ENCODE peak calls at places on chromosome 2, in eight cellular contexts. One of them, this sample, is unnamed.

GRCh38 chr2:53610260-53610659 is 157.3 kb upstream of the CHAC2 start:
- DNase-seq in cardiac fibroblast: no peak
- DNase-seq in AG10803: no peak
- DNase-seq in mesothelial cell of epicardium: no peak
- DNase-seq in AG04449: no peak
- DNase-seq in astrocyte of the spinal cord: no peak
- DNase-seq in RWPE1: no peak
- DNase-seq in left ventricle myocardium inferior: no peak
- DNase-seq in this sample: no peak

GRCh38 chr2:230319211-230319862 is 7.7 kb upstream of the SP140L start:
- DNase-seq in cardiac fibroblast: no peak
- DNase-seq in AG10803: no peak
- DNase-seq in mesothelial cell of epicardium: no peak
- DNase-seq in AG04449: no peak
- DNase-seq in astrocyte of the spinal cord: no peak
- DNase-seq in RWPE1: no peak
- DNase-seq in left ventricle myocardium inferior: no peak
- DNase-seq in this sample: no peak

GRCh38 chr2:105380432-105381118 is 18.3 kb downstream of the FHL2 start:
- DNase-seq in cardiac fibroblast: peak; percentile 81
- DNase-seq in AG10803: no peak
- DNase-seq in mesothelial cell of epicardium: no peak
- DNase-seq in AG04449: no peak
- DNase-seq in astrocyte of the spinal cord: no peak
- DNase-seq in RWPE1: no peak
- DNase-seq in left ventricle myocardium inferior: no peak
- DNase-seq in this sample: no peak

GRCh38 chr2:30359644-30360167 is 87.3 kb upstream of the LCLAT1 start:
- DNase-seq in cardiac fibroblast: peak; percentile 91
- DNase-seq in AG10803: peak; percentile 81
- DNase-seq in mesothelial cell of epicardium: no peak
- DNase-seq in AG04449: no peak
- DNase-seq in astrocyte of the spinal cord: peak; percentile 14
- DNase-seq in RWPE1: no peak
- DNase-seq in left ventricle myocardium inferior: peak; percentile 85
- DNase-seq in this sample: peak; percentile 38

GRCh38 chr2:131038258-131039100 is 54.8 kb downstream of the FAM168B start:
- DNase-seq in cardiac fibroblast: no peak
- DNase-seq in AG10803: no peak
- DNase-seq in mesothelial cell of epicardium: peak; percentile 26
- DNase-seq in AG04449: no peak
- DNase-seq in astrocyte of the spinal cord: no peak
- DNase-seq in RWPE1: no peak
- DNase-seq in left ventricle myocardium inferior: no peak
- DNase-seq in this sample: no peak

GRCh38 chr2:2010266-2010665 is 266.0 kb upstream of the PXDN start:
- DNase-seq in cardiac fibroblast: no peak
- DNase-seq in AG10803: no peak
- DNase-seq in mesothelial cell of epicardium: no peak
- DNase-seq in AG04449: no peak
- DNase-seq in astrocyte of the spinal cord: no peak
- DNase-seq in RWPE1: no peak
- DNase-seq in left ventricle myocardium inferior: no peak
- DNase-seq in this sample: no peak

GRCh38 chr2:20186078-20186854 is 38.7 kb downstream of the SDC1 start:
- DNase-seq in cardiac fibroblast: peak; percentile 18
- DNase-seq in AG10803: no peak
- DNase-seq in mesothelial cell of epicardium: no peak
- DNase-seq in AG04449: no peak
- DNase-seq in astrocyte of the spinal cord: peak; percentile 75
- DNase-seq in RWPE1: no peak
- DNase-seq in left ventricle myocardium inferior: no peak
- DNase-seq in this sample: peak; percentile 67

GRCh38 chr2:207711750-207712487 is 479 bp downstream of the CCNYL1 start:
- DNase-seq in cardiac fibroblast: peak; percentile 60
- DNase-seq in AG10803: peak; percentile 28
- DNase-seq in mesothelial cell of epicardium: no peak
- DNase-seq in AG04449: no peak
- DNase-seq in astrocyte of the spinal cord: peak; percentile 47
- DNase-seq in RWPE1: peak; percentile 59
- DNase-seq in left ventricle myocardium inferior: peak; percentile 55
- DNase-seq in this sample: no peak

GRCh38 chr2:85175369-85176299 is 42.4 kb downstream of the TCF7L1 start:
- DNase-seq in cardiac fibroblast: peak; percentile 41
- DNase-seq in AG10803: peak; percentile 61
- DNase-seq in mesothelial cell of epicardium: no peak
- DNase-seq in AG04449: no peak
- DNase-seq in astrocyte of the spinal cord: peak; percentile 73
- DNase-seq in RWPE1: no peak
- DNase-seq in left ventricle myocardium inferior: no peak
- DNase-seq in this sample: no peak

GRCh38 chr2:219803294-219803693 is 175.9 kb downstream of the SLC4A3 start:
- DNase-seq in cardiac fibroblast: peak; percentile 1
- DNase-seq in AG10803: peak; percentile 37
- DNase-seq in mesothelial cell of epicardium: no peak
- DNase-seq in AG04449: no peak
- DNase-seq in astrocyte of the spinal cord: peak; percentile 72
- DNase-seq in RWPE1: no peak
- DNase-seq in left ventricle myocardium inferior: no peak
- DNase-seq in this sample: peak; percentile 89

GRCh38 chr2:157055660-157056199 is 201.8 kb upstream of the GALNT5 start:
- DNase-seq in cardiac fibroblast: peak; percentile 70
- DNase-seq in AG10803: peak; percentile 27
- DNase-seq in mesothelial cell of epicardium: no peak
- DNase-seq in AG04449: no peak
- DNase-seq in astrocyte of the spinal cord: peak; percentile 71
- DNase-seq in RWPE1: peak; percentile 9
- DNase-seq in left ventricle myocardium inferior: no peak
- DNase-seq in this sample: no peak

GRCh38 chr2:106062627-106063026 is 131.5 kb downstream of the UXS1 start:
- DNase-seq in cardiac fibroblast: no peak
- DNase-seq in AG10803: no peak
- DNase-seq in mesothelial cell of epicardium: no peak
- DNase-seq in AG04449: no peak
- DNase-seq in astrocyte of the spinal cord: no peak
- DNase-seq in RWPE1: no peak
- DNase-seq in left ventricle myocardium inferior: peak; percentile 56
- DNase-seq in this sample: no peak

GRCh38 chr2:238117199-238118154 is 17.3 kb downstream of the ESPNL start:
- DNase-seq in cardiac fibroblast: no peak
- DNase-seq in AG10803: peak; percentile 38
- DNase-seq in mesothelial cell of epicardium: no peak
- DNase-seq in AG04449: no peak
- DNase-seq in astrocyte of the spinal cord: no peak
- DNase-seq in RWPE1: no peak
- DNase-seq in left ventricle myocardium inferior: peak; percentile 8
- DNase-seq in this sample: no peak

GRCh38 chr2:112343827-112344585 is 68.6 kb downstream of the ZC3H6 start:
- DNase-seq in cardiac fibroblast: peak; percentile 19
- DNase-seq in AG10803: peak; percentile 35
- DNase-seq in mesothelial cell of epicardium: no peak
- DNase-seq in AG04449: no peak
- DNase-seq in astrocyte of the spinal cord: no peak
- DNase-seq in RWPE1: no peak
- DNase-seq in left ventricle myocardium inferior: no peak
- DNase-seq in this sample: no peak

GRCh38 chr2:3399829-3400228 is 20.3 kb downstream of the TRAPPC12 start:
- DNase-seq in cardiac fibroblast: peak; percentile 8
- DNase-seq in AG10803: peak; percentile 12
- DNase-seq in mesothelial cell of epicardium: no peak
- DNase-seq in AG04449: no peak
- DNase-seq in astrocyte of the spinal cord: no peak
- DNase-seq in RWPE1: no peak
- DNase-seq in left ventricle myocardium inferior: peak; percentile 76
- DNase-seq in this sample: no peak

GRCh38 chr2:236782938-236783337 is 213.3 kb downstream of the ACKR3 start:
- DNase-seq in cardiac fibroblast: no peak
- DNase-seq in AG10803: peak; percentile 64
- DNase-seq in mesothelial cell of epicardium: no peak
- DNase-seq in AG04449: no peak
- DNase-seq in astrocyte of the spinal cord: peak; percentile 88
- DNase-seq in RWPE1: no peak
- DNase-seq in left ventricle myocardium inferior: no peak
- DNase-seq in this sample: peak; percentile 58

GRCh38 chr2:38444247-38444646 is 67.2 kb upstream of the ATL2 start:
- DNase-seq in cardiac fibroblast: no peak
- DNase-seq in AG10803: peak; percentile 13
- DNase-seq in mesothelial cell of epicardium: no peak
- DNase-seq in AG04449: peak; percentile 31
- DNase-seq in astrocyte of the spinal cord: peak; percentile 86
- DNase-seq in RWPE1: peak; percentile 51
- DNase-seq in left ventricle myocardium inferior: no peak
- DNase-seq in this sample: no peak

GRCh38 chr2:121288454-121289231 is 3.6 kb upstream of the TFCP2L1 start:
- DNase-seq in cardiac fibroblast: no peak
- DNase-seq in AG10803: no peak
- DNase-seq in mesothelial cell of epicardium: no peak
- DNase-seq in AG04449: no peak
- DNase-seq in astrocyte of the spinal cord: no peak
- DNase-seq in RWPE1: no peak
- DNase-seq in left ventricle myocardium inferior: no peak
- DNase-seq in this sample: no peak

GRCh38 chr2:69945447-69945846 is 16.0 kb downstream of the ASPRV1 start:
- DNase-seq in cardiac fibroblast: no peak
- DNase-seq in AG10803: no peak
- DNase-seq in mesothelial cell of epicardium: no peak
- DNase-seq in AG04449: no peak
- DNase-seq in astrocyte of the spinal cord: no peak
- DNase-seq in RWPE1: peak; percentile 86
- DNase-seq in left ventricle myocardium inferior: no peak
- DNase-seq in this sample: no peak

GRCh38 chr2:16746329-16746728 is 80.7 kb upstream of the CYRIA start:
- DNase-seq in cardiac fibroblast: no peak
- DNase-seq in AG10803: no peak
- DNase-seq in mesothelial cell of epicardium: no peak
- DNase-seq in AG04449: no peak
- DNase-seq in astrocyte of the spinal cord: no peak
- DNase-seq in RWPE1: no peak
- DNase-seq in left ventricle myocardium inferior: no peak
- DNase-seq in this sample: no peak

GRCh38 chr2:223674998-223675609 is 72.9 kb upstream of the SCG2 start:
- DNase-seq in cardiac fibroblast: peak; percentile 67
- DNase-seq in AG10803: peak; percentile 29
- DNase-seq in mesothelial cell of epicardium: no peak
- DNase-seq in AG04449: no peak
- DNase-seq in astrocyte of the spinal cord: peak; percentile 51
- DNase-seq in RWPE1: peak; percentile 54
- DNase-seq in left ventricle myocardium inferior: no peak
- DNase-seq in this sample: peak; percentile 38

GRCh38 chr2:28193552-28194383 is 198.9 kb upstream of the FOSL2 start:
- DNase-seq in cardiac fibroblast: no peak
- DNase-seq in AG10803: peak; percentile 13
- DNase-seq in mesothelial cell of epicardium: no peak
- DNase-seq in AG04449: no peak
- DNase-seq in astrocyte of the spinal cord: no peak
- DNase-seq in RWPE1: no peak
- DNase-seq in left ventricle myocardium inferior: no peak
- DNase-seq in this sample: no peak

GRCh38 chr2:121707344-121707919 is 29.2 kb downstream of the NIFK start:
- DNase-seq in cardiac fibroblast: no peak
- DNase-seq in AG10803: no peak
- DNase-seq in mesothelial cell of epicardium: no peak
- DNase-seq in AG04449: no peak
- DNase-seq in astrocyte of the spinal cord: no peak
- DNase-seq in RWPE1: no peak
- DNase-seq in left ventricle myocardium inferior: no peak
- DNase-seq in this sample: no peak

GRCh38 chr2:142682528-142682927 is 194.9 kb upstream of the KYNU start:
- DNase-seq in cardiac fibroblast: peak; percentile 41
- DNase-seq in AG10803: peak; percentile 1
- DNase-seq in mesothelial cell of epicardium: no peak
- DNase-seq in AG04449: no peak
- DNase-seq in astrocyte of the spinal cord: peak; percentile 40
- DNase-seq in RWPE1: peak; percentile 2
- DNase-seq in left ventricle myocardium inferior: no peak
- DNase-seq in this sample: no peak
- TF ChIP-seq CTCF in cardiac fibroblast: peak; percentile 29
- TF ChIP-seq CTCF in AG10803: peak; percentile 33
- TF ChIP-seq CTCF in mesothelial cell of epicardium: no peak
- TF ChIP-seq CTCF in AG04449: no peak
- TF ChIP-seq CTCF in astrocyte of the spinal cord: peak; percentile 13
- TF ChIP-seq CTCF in RWPE1: no peak
- TF ChIP-seq CTCF in left ventricle myocardium inferior: no peak
- TF ChIP-seq CTCF in this sample: no peak

DNA sequence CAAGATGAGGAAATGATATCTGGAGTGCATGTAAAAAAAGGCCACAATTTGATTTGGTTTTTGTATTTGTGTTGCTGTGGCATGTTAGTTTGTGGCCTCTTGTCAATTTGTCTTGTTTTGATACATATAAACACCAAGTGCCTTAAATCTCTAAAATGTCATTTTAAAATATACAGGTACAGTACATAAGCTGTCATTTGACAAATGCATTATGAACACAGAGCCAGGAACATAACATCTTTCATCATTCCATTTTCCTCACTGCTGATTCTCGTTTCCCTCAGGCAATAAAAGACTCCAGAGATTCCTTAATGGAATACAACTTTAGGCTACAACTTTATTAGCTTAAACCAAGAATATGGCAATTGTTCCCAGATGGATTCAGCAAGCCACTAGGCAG is 217.5 kb downstream of the ZNF804A start:
- DNase-seq in cardiac fibroblast: no peak
- DNase-seq in AG10803: no peak
- DNase-seq in mesothelial cell of epicardium: no peak
- DNase-seq in AG04449: no peak
- DNase-seq in astrocyte of the spinal cord: no peak
- DNase-seq in RWPE1: no peak
- DNase-seq in left ventricle myocardium inferior: no peak
- DNase-seq in this sample: no peak
- TF ChIP-seq CTCF in cardiac fibroblast: no peak
- TF ChIP-seq CTCF in AG10803: no peak
- TF ChIP-seq CTCF in mesothelial cell of epicardium: no peak
- TF ChIP-seq CTCF in AG04449: no peak
- TF ChIP-seq CTCF in astrocyte of the spinal cord: no peak
- TF ChIP-seq CTCF in RWPE1: no peak
- TF ChIP-seq CTCF in left ventricle myocardium inferior: no peak
- TF ChIP-seq CTCF in this sample: no peak

DNA sequence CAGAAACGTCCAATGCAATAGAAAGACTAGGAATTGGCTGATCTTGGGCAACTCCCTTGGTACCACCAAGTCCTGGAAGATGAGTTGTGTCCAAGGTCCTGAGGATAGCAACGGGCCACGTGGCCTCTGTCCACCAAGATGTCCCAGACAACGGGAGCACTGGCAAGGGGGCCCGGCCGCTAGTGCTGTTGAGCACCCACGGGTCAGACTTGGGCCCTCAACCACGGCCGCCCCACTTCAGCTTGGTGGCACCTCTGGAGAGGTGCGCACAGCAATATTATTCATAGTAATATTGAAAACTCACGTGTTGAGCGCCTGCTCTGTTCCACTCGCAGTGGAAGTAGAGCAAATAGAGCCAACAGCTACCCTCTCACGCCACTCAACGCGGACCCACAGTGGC is 19.0 kb downstream of the PASK start:
- DNase-seq in cardiac fibroblast: no peak
- DNase-seq in AG10803: no peak
- DNase-seq in mesothelial cell of epicardium: no peak
- DNase-seq in AG04449: no peak
- DNase-seq in astrocyte of the spinal cord: no peak
- DNase-seq in RWPE1: no peak
- DNase-seq in left ventricle myocardium inferior: no peak
- DNase-seq in this sample: no peak
- TF ChIP-seq CTCF in cardiac fibroblast: no peak
- TF ChIP-seq CTCF in AG10803: no peak
- TF ChIP-seq CTCF in mesothelial cell of epicardium: no peak
- TF ChIP-seq CTCF in AG04449: no peak
- TF ChIP-seq CTCF in astrocyte of the spinal cord: no peak
- TF ChIP-seq CTCF in RWPE1: no peak
- TF ChIP-seq CTCF in left ventricle myocardium inferior: no peak
- TF ChIP-seq CTCF in this sample: no peak

GRCh38 chr2:98282109-98282508 is 64.1 kb upstream of the CNGA3 start:
- DNase-seq in cardiac fibroblast: no peak
- DNase-seq in AG10803: peak; percentile 1
- DNase-seq in mesothelial cell of epicardium: no peak
- DNase-seq in AG04449: no peak
- DNase-seq in astrocyte of the spinal cord: peak; percentile 23
- DNase-seq in RWPE1: no peak
- DNase-seq in left ventricle myocardium inferior: no peak
- DNase-seq in this sample: no peak
- TF ChIP-seq CTCF in cardiac fibroblast: no peak
- TF ChIP-seq CTCF in AG10803: no peak
- TF ChIP-seq CTCF in mesothelial cell of epicardium: no peak
- TF ChIP-seq CTCF in AG04449: no peak
- TF ChIP-seq CTCF in astrocyte of the spinal cord: no peak
- TF ChIP-seq CTCF in RWPE1: no peak
- TF ChIP-seq CTCF in left ventricle myocardium inferior: no peak
- TF ChIP-seq CTCF in this sample: no peak